ENCODE peak calls at places on chromosomes 6 and 20, in ten cellular contexts. One of them, this sample, is unnamed.
A peak's percentile ranks its signal among the peaks of the same experiment; 100 is the strongest.

GRCh38 chr6:88577461-88577860 is 386.0 kb downstream of the RNGTT start:
- DNase-seq in dermis microvascular lymphatic vessel endothelial cell: no peak
- DNase-seq in stimulated activated CD4-positive, alpha-beta T cell treated with anti-CD3 and anti-CD28 coated beads, TNF-alpha, amount 100 ng/mL, for 24 hours: no peak
- DNase-seq in body of pancreas: no peak
- DNase-seq in PC-3: no peak
- DNase-seq in nephron progenitor cell: no peak
- DNase-seq in WERI-Rb-1: no peak
- DNase-seq in left cardiac atrium: no peak
- DNase-seq in fibroblast of villous mesenchyme: no peak
- DNase-seq in HCT116: no peak
- DNase-seq in this sample: no peak

GRCh38 chr6:3478341-3478740 is 21.5 kb upstream of the SLC22A23 start:
- DNase-seq in dermis microvascular lymphatic vessel endothelial cell: no peak
- DNase-seq in stimulated activated CD4-positive, alpha-beta T cell treated with anti-CD3 and anti-CD28 coated beads, TNF-alpha, amount 100 ng/mL, for 24 hours: no peak
- DNase-seq in body of pancreas: no peak
- DNase-seq in PC-3: no peak
- DNase-seq in nephron progenitor cell: no peak
- DNase-seq in WERI-Rb-1: no peak
- DNase-seq in left cardiac atrium: no peak
- DNase-seq in fibroblast of villous mesenchyme: no peak
- DNase-seq in HCT116: no peak
- DNase-seq in this sample: no peak

GRCh38 chr20:49615401-49616153 is 47.6 kb upstream of the PTGIS start:
- DNase-seq in dermis microvascular lymphatic vessel endothelial cell: no peak
- DNase-seq in stimulated activated CD4-positive, alpha-beta T cell treated with anti-CD3 and anti-CD28 coated beads, TNF-alpha, amount 100 ng/mL, for 24 hours: no peak
- DNase-seq in body of pancreas: peak; percentile 70
- DNase-seq in PC-3: peak; percentile 47
- DNase-seq in nephron progenitor cell: no peak
- DNase-seq in WERI-Rb-1: no peak
- DNase-seq in left cardiac atrium: peak; percentile 57
- DNase-seq in fibroblast of villous mesenchyme: no peak
- DNase-seq in HCT116: no peak
- DNase-seq in this sample: no peak

GRCh38 chr20:50932016-50932338 is 740 bp upstream of the ADNP start:
- DNase-seq in dermis microvascular lymphatic vessel endothelial cell: no peak
- DNase-seq in stimulated activated CD4-positive, alpha-beta T cell treated with anti-CD3 and anti-CD28 coated beads, TNF-alpha, amount 100 ng/mL, for 24 hours: no peak
- DNase-seq in body of pancreas: no peak
- DNase-seq in PC-3: no peak
- DNase-seq in nephron progenitor cell: no peak
- DNase-seq in WERI-Rb-1: no peak
- DNase-seq in left cardiac atrium: no peak
- DNase-seq in fibroblast of villous mesenchyme: no peak
- DNase-seq in HCT116: no peak
- DNase-seq in this sample: no peak

GRCh38 chr6:167091149-167092107 is 31.5 kb upstream of the CCR6 start:
- DNase-seq in dermis microvascular lymphatic vessel endothelial cell: no peak
- DNase-seq in stimulated activated CD4-positive, alpha-beta T cell treated with anti-CD3 and anti-CD28 coated beads, TNF-alpha, amount 100 ng/mL, for 24 hours: no peak
- DNase-seq in body of pancreas: peak; percentile 19
- DNase-seq in PC-3: no peak
- DNase-seq in nephron progenitor cell: no peak
- DNase-seq in WERI-Rb-1: no peak
- DNase-seq in left cardiac atrium: no peak
- DNase-seq in fibroblast of villous mesenchyme: no peak
- DNase-seq in HCT116: no peak
- DNase-seq in this sample: no peak

GRCh38 chr6:7311920-7312615 is 931 bp downstream of the SSR1 start:
- DNase-seq in dermis microvascular lymphatic vessel endothelial cell: peak; percentile 6
- DNase-seq in stimulated activated CD4-positive, alpha-beta T cell treated with anti-CD3 and anti-CD28 coated beads, TNF-alpha, amount 100 ng/mL, for 24 hours: no peak
- DNase-seq in body of pancreas: no peak
- DNase-seq in PC-3: peak; percentile 33
- DNase-seq in nephron progenitor cell: no peak
- DNase-seq in WERI-Rb-1: no peak
- DNase-seq in left cardiac atrium: no peak
- DNase-seq in fibroblast of villous mesenchyme: peak; percentile 54
- DNase-seq in HCT116: no peak
- DNase-seq in this sample: no peak

GRCh38 chr6:37630281-37630799 is 67.3 kb downstream of the MDGA1 start:
- DNase-seq in dermis microvascular lymphatic vessel endothelial cell: peak; percentile 97
- DNase-seq in stimulated activated CD4-positive, alpha-beta T cell treated with anti-CD3 and anti-CD28 coated beads, TNF-alpha, amount 100 ng/mL, for 24 hours: no peak
- DNase-seq in body of pancreas: peak; percentile 70
- DNase-seq in PC-3: peak; percentile 98
- DNase-seq in nephron progenitor cell: no peak
- DNase-seq in WERI-Rb-1: no peak
- DNase-seq in left cardiac atrium: no peak
- DNase-seq in fibroblast of villous mesenchyme: peak; percentile 93
- DNase-seq in HCT116: peak; percentile 94
- DNase-seq in this sample: no peak

GRCh38 chr20:57342829-57343228 is 8.2 kb upstream of the RAE1 start:
- DNase-seq in dermis microvascular lymphatic vessel endothelial cell: no peak
- DNase-seq in stimulated activated CD4-positive, alpha-beta T cell treated with anti-CD3 and anti-CD28 coated beads, TNF-alpha, amount 100 ng/mL, for 24 hours: no peak
- DNase-seq in body of pancreas: no peak
- DNase-seq in PC-3: peak; percentile 71
- DNase-seq in nephron progenitor cell: no peak
- DNase-seq in WERI-Rb-1: no peak
- DNase-seq in left cardiac atrium: no peak
- DNase-seq in fibroblast of villous mesenchyme: peak; percentile 13
- DNase-seq in HCT116: no peak
- DNase-seq in this sample: no peak

GRCh38 chr20:1961374-1961773 is 32.5 kb downstream of the PDYN start:
- DNase-seq in dermis microvascular lymphatic vessel endothelial cell: no peak
- DNase-seq in stimulated activated CD4-positive, alpha-beta T cell treated with anti-CD3 and anti-CD28 coated beads, TNF-alpha, amount 100 ng/mL, for 24 hours: no peak
- DNase-seq in body of pancreas: no peak
- DNase-seq in PC-3: no peak
- DNase-seq in nephron progenitor cell: no peak
- DNase-seq in WERI-Rb-1: no peak
- DNase-seq in left cardiac atrium: no peak
- DNase-seq in fibroblast of villous mesenchyme: no peak
- DNase-seq in HCT116: no peak
- DNase-seq in this sample: no peak

GRCh38 chr20:40073535-40074111 is 615.4 kb downstream of the MAFB start:
- DNase-seq in dermis microvascular lymphatic vessel endothelial cell: no peak
- DNase-seq in stimulated activated CD4-positive, alpha-beta T cell treated with anti-CD3 and anti-CD28 coated beads, TNF-alpha, amount 100 ng/mL, for 24 hours: no peak
- DNase-seq in body of pancreas: no peak
- DNase-seq in PC-3: no peak
- DNase-seq in nephron progenitor cell: peak; percentile 29
- DNase-seq in WERI-Rb-1: no peak
- DNase-seq in left cardiac atrium: no peak
- DNase-seq in fibroblast of villous mesenchyme: no peak
- DNase-seq in HCT116: no peak
- DNase-seq in this sample: no peak

GRCh38 chr20:48070961-48071645 is 285.8 kb upstream of the SULF2 start:
- DNase-seq in dermis microvascular lymphatic vessel endothelial cell: no peak
- DNase-seq in stimulated activated CD4-positive, alpha-beta T cell treated with anti-CD3 and anti-CD28 coated beads, TNF-alpha, amount 100 ng/mL, for 24 hours: no peak
- DNase-seq in body of pancreas: no peak
- DNase-seq in PC-3: no peak
- DNase-seq in nephron progenitor cell: no peak
- DNase-seq in WERI-Rb-1: no peak
- DNase-seq in left cardiac atrium: peak; percentile 44
- DNase-seq in fibroblast of villous mesenchyme: peak; percentile 25
- DNase-seq in HCT116: no peak
- DNase-seq in this sample: no peak

GRCh38 chr6:22078802-22079545 is 217.9 kb downstream of the PRL start:
- DNase-seq in dermis microvascular lymphatic vessel endothelial cell: no peak
- DNase-seq in stimulated activated CD4-positive, alpha-beta T cell treated with anti-CD3 and anti-CD28 coated beads, TNF-alpha, amount 100 ng/mL, for 24 hours: no peak
- DNase-seq in body of pancreas: no peak
- DNase-seq in PC-3: no peak
- DNase-seq in nephron progenitor cell: no peak
- DNase-seq in WERI-Rb-1: no peak
- DNase-seq in left cardiac atrium: no peak
- DNase-seq in fibroblast of villous mesenchyme: no peak
- DNase-seq in HCT116: no peak
- DNase-seq in this sample: no peak

GRCh38 chr6:5175635-5176034 is 85.1 kb downstream of the LYRM4 start:
- DNase-seq in dermis microvascular lymphatic vessel endothelial cell: no peak
- DNase-seq in stimulated activated CD4-positive, alpha-beta T cell treated with anti-CD3 and anti-CD28 coated beads, TNF-alpha, amount 100 ng/mL, for 24 hours: no peak
- DNase-seq in body of pancreas: no peak
- DNase-seq in PC-3: no peak
- DNase-seq in nephron progenitor cell: no peak
- DNase-seq in WERI-Rb-1: no peak
- DNase-seq in left cardiac atrium: no peak
- DNase-seq in fibroblast of villous mesenchyme: no peak
- DNase-seq in HCT116: no peak
- DNase-seq in this sample: no peak

GRCh38 chr6:49252901-49253300 is 210.2 kb downstream of the MMUT start:
- DNase-seq in dermis microvascular lymphatic vessel endothelial cell: no peak
- DNase-seq in stimulated activated CD4-positive, alpha-beta T cell treated with anti-CD3 and anti-CD28 coated beads, TNF-alpha, amount 100 ng/mL, for 24 hours: no peak
- DNase-seq in body of pancreas: no peak
- DNase-seq in PC-3: no peak
- DNase-seq in nephron progenitor cell: no peak
- DNase-seq in WERI-Rb-1: no peak
- DNase-seq in left cardiac atrium: no peak
- DNase-seq in fibroblast of villous mesenchyme: no peak
- DNase-seq in HCT116: no peak
- DNase-seq in this sample: no peak

This sample was measured in stimulated activated naive B cell treated with anti-CD40 and anti-IgM and Interleukin-4, amounts not matched to agents 10 μg/mL and 1 μg/mL and 100 μg/mL, for 72 hours.